ENCODE peak calls at places on chromosomes 12 and 14, in eight cellular contexts. U is left ventricle myocardium inferior, C is adrenal gland, B is uterus, A is HepG2, V is IMR-90, W is A673, M is hepatocyte. T is an unnamed sample. For H3K36me3, the result is how much of the 10 kb centered on the place peaks cover.

GRCh38 chr12:118553856-118554504 is 177.6 kb downstream of the SUDS3 start:
- DNase-seq in U (no peak), C (no peak), B (no peak), A (no peak), V (no peak), W (no peak), M (no peak), T (no peak)

GRCh38 chr12:114425031-114425626 is 19.2 kb upstream of the TBX5 start:
- DNase-seq in U (no peak), C (no peak), B (no peak), A (peak), V (peak), W (no peak), M (no peak), T (no peak)

GRCh38 chr12:104649913-104650312 is 193.2 kb downstream of the CHST11 start:
- DNase-seq in U (no peak), C (no peak), B (no peak), A (no peak), V (no peak), W (no peak), M (no peak), T (no peak)

GRCh38 chr12:116919247-116919671 is 8.5 kb downstream of the FBXW8 start:
- DNase-seq in U (no peak), C (no peak), B (no peak), A (no peak), V (no peak), W (peak), M (peak), T (no peak)

GRCh38 chr12:13780453-13780852 is 200.9 kb downstream of the GRIN2B start:
- DNase-seq in U (no peak), C (no peak), B (no peak), A (no peak), V (no peak), W (no peak), M (no peak), T (no peak)

GRCh38 chr14:72894623-72895378 is 900 bp upstream of the DPF3 start:
- DNase-seq in U (peak), C (peak), B (no peak), A (no peak), V (no peak), W (peak), M (peak), T (peak)

GRCh38 chr14:54767450-54767849 is 135.2 kb downstream of the GCH1 start:
- DNase-seq in U (no peak), C (no peak), B (no peak), A (no peak), V (no peak), W (no peak), M (no peak), T (no peak)

GRCh38 chr12:85237320-85237719 is 42.7 kb upstream of the ALX1 start:
- DNase-seq in U (no peak), C (no peak), B (no peak), A (no peak), V (no peak), W (no peak), M (no peak), T (no peak)

GRCh38 chr14:36870776-36871175 is 209.1 kb downstream of the PAX9 start:
- DNase-seq in U (no peak), C (no peak), B (no peak), A (no peak), V (no peak), W (no peak), M (no peak), T (no peak)

GRCh38 chr14:23646648-23647549 is 10.7 kb downstream of the DHRS2 start:
- DNase-seq in U (no peak), C (no peak), B (no peak), A (peak), V (no peak), W (no peak), M (no peak), T (no peak)

GRCh38 chr14:92309968-92310367 is 13.0 kb upstream of the SLC24A4 start:
- DNase-seq in U (no peak), C (no peak), B (no peak), A (no peak), V (no peak), W (no peak), M (no peak), T (no peak)

GRCh38 chr12:6464531-6464930 is 5.9 kb downstream of the VAMP1 start:
- DNase-seq in U (no peak), C (no peak), B (no peak), A (no peak), V (no peak), W (no peak), M (no peak), T (no peak)
- H3K36me3 ChIP-seq in U (half or more), C (under half), B (under half), A (under half), V (half or more), W (under half), M (under half), T (under half)

GRCh38 chr12:121424632-121424992 is 24.7 kb downstream of the RNF34 start:
- DNase-seq in U (no peak), C (no peak), B (no peak), A (no peak), V (no peak), W (no peak), M (no peak), T (no peak)

GRCh38 chr12:121427556-121428055 is 27.7 kb downstream of the RNF34 start:
- DNase-seq in U (no peak), C (no peak), B (no peak), A (no peak), V (no peak), W (no peak), M (no peak), T (no peak)

GRCh38 chr12:121423682-121424631 is 24.0 kb downstream of the RNF34 start:
- DNase-seq in U (peak), C (no peak), B (no peak), A (no peak), V (peak), W (no peak), M (no peak), T (peak)

GRCh38 chr12:121420109-121420508 is 20.2 kb downstream of the RNF34 start:
- DNase-seq in U (no peak), C (no peak), B (no peak), A (no peak), V (no peak), W (no peak), M (no peak), T (no peak)

DNA sequence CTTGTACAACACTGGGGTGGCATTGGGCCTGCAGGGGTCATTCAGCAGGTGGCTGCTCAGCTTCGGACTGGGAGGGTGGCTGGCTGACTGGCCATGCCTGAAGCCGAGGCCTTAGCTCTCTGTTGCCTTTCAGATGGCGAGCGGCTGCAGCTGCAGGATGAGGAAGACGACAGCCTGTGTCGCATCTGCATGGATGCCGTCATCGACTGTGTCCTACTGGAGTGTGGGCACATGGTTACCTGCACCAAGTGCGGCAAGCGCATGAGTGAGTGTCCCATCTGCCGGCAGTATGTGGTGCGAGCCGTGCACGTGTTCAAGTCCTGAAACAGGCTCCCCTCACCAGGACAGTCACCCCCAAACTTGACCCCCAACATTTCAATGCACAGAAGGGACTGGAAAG is 23.3 kb downstream of the RNF34 start:
- DNase-seq in U (no peak), C (no peak), B (no peak), A (no peak), V (no peak), W (no peak), M (no peak), T (no peak)
- H3K36me3 ChIP-seq in U (half or more), C (under half), B (under half), A (under half), V (under half), W (half or more), M (under half), T (under half)

GRCh38 chr12:123941000-123941399 is 31.6 kb downstream of the CCDC92 start:
- DNase-seq in U (no peak), C (no peak), B (no peak), A (no peak), V (no peak), W (no peak), M (no peak), T (no peak)

GRCh38 chr12:123941485-123942276 is 30.9 kb downstream of the CCDC92 start:
- DNase-seq in U (no peak), C (no peak), B (no peak), A (no peak), V (no peak), W (no peak), M (no peak), T (no peak)

GRCh38 chr12:123942277-123942653 is 30.4 kb downstream of the CCDC92 start:
- DNase-seq in U (no peak), C (no peak), B (no peak), A (no peak), V (peak), W (no peak), M (no peak), T (no peak)

GRCh38 chr12:123944696-123945095 is 27.9 kb downstream of the CCDC92 start:
- DNase-seq in U (no peak), C (no peak), B (no peak), A (no peak), V (no peak), W (no peak), M (no peak), T (no peak)

GRCh38 chr12:123942911-123943648 is 29.6 kb downstream of the CCDC92 start:
- DNase-seq in U (no peak), C (no peak), B (no peak), A (no peak), V (peak), W (no peak), M (no peak), T (no peak)
- H3K36me3 ChIP-seq in U (half or more), C (under half), B (under half), A (under half), V (under half), W (under half), M (under half), T (under half)

DNA sequence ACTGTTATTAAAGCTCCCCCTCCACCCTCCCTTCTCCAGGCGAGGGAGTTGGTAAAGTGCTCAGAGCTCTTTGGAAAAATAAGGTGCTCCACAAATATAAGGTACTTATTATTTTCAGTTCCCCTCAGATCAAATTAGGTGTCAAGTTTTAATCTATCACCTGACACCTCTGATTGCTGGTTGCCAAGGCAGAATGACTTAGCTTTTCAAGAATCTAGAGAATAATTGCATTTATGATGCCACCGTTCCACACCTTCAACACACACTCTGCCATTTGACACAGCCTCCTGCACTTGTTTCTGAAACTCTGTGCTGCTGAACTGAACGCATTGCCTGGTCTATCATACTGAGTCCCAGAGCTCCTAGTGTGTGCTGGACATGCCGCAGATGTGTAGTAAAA is 128.6 kb downstream of the CRACR2A start:
- DNase-seq in U (no peak), C (no peak), B (no peak), A (no peak), V (no peak), W (no peak), M (no peak), T (no peak)
- H3K36me3 ChIP-seq in U (under half), C (under half), B (under half), A (under half), V (under half), W (under half), M (under half), T (under half)

DNA sequence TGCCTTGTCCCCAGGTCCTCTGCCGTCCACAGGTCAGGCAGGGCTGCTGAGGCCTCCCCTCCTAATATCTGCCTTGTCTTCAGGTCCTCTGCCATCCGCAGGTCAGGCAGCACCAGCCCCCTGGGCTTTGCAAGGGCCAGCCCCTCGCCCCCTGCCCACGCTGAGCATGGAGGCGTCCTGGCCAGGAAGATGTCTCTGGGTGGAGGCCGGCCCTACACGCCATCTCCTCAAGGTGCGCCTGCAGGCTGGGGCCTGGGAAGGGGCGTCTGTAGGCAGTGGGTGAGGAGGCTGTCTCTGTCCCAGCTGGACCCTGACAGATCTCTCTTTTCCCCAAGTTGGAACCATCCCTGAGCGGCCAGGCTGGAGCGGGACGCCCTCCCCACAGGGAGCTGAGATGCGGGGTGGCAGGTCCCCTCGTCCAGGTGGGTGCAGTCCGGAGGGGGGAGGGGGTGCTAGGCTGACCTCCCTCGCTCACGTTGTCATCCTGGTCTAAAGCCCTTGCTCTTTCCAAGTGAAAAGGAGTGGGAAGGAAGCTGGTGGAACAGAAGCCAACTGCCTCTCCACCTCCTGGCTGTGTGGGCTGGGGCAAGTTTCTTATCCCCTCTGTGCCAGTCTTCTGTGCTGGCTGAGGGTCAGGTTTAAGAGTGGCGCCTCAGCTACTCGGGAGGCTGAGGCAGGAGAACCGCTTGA is 13.9 kb upstream of the PUS1 start:
- DNase-seq in U (no peak), C (no peak), B (no peak), A (no peak), V (no peak), W (no peak), M (no peak), T (no peak)
- H3K36me3 ChIP-seq in U (half or more), C (under half), B (under half), A (under half), V (half or more), W (half or more), M (under half), T (half or more)

DNA sequence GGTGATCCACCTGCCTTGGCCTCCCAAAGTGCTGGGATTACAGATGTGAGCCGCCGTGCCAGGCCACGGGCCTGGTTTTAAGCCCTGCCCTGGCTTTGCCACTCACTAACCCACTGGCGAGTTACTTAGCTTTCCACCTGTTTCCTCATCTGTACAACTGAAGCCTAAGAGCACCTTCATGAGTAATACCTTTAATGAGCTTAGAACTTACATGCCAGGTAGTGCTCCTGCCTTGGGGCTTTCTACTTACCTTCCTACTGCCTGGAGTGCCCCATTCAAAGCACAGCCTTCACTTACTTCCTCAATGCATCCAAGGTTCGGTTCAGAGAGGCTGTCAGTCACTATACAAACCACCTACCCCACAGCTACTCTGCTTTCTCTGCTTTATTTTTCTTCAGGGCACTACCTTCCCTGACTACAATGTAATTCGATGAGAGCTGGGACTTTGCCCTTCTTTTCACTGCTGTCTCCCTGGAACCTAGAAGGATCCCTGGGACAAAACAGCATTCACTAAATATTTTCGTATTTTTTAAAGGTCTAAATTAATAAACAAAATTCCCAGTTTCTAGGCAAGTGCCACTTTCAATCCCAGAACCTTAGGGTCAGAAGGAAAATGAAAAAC is 13.8 kb downstream of the ZCCHC8 start:
- DNase-seq in U (no peak), C (no peak), B (no peak), A (no peak), V (no peak), W (no peak), M (no peak), T (no peak)
- H3K36me3 ChIP-seq in U (half or more), C (under half), B (under half), A (under half), V (under half), W (half or more), M (under half), T (half or more)

GRCh38 chr12:57697076-57697475 is 3.1 kb downstream of the OS9 start:
- DNase-seq in U (no peak), C (no peak), B (no peak), A (no peak), V (no peak), W (no peak), M (no peak), T (no peak)

GRCh38 chr12:57695770-57696432 is 2.0 kb downstream of the OS9 start:
- DNase-seq in U (no peak), C (no peak), B (no peak), A (no peak), V (no peak), W (no peak), M (no peak), T (no peak)

GRCh38 chr12:57698414-57698813 is 4.5 kb downstream of the OS9 start:
- DNase-seq in U (no peak), C (no peak), B (no peak), A (no peak), V (no peak), W (no peak), M (no peak), T (no peak)

GRCh38 chr12:57694459-57695019 is 607 bp downstream of the OS9 start:
- DNase-seq in U (no peak), C (no peak), B (no peak), A (no peak), V (no peak), W (no peak), M (peak), T (no peak)

DNA sequence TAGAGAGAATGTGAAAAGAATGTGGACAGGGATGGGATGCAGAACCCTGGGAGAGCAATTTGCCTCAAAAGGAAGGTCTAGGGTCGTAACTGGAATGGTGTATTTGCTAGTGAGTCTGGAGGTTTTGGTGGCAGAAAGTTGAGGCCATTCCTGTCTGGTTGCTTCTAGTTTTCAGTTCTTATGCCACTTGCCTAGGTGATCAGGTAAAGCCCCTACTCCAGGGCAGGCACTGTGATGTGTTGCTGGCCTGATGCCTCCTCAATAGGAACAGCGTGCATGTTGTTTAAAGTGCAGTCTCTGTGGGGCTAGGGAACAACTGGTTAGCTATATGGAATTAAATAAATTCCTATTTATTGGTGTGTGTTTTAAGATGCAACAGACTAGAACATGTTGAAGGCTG is 6.4 kb downstream of the OS9 start:
- DNase-seq in U (no peak), C (no peak), B (no peak), A (no peak), V (no peak), W (no peak), M (no peak), T (no peak)
- H3K36me3 ChIP-seq in U (half or more), C (under half), B (under half), A (under half), V (under half), W (under half), M (under half), T (half or more)

GRCh38 chr14:22047105-22047504 is 373.5 kb upstream of the OR4E1 start:
- DNase-seq in U (no peak), C (no peak), B (no peak), A (peak), V (no peak), W (peak), M (peak), T (no peak)

GRCh38 chr14:22044193-22044592 is 370.6 kb upstream of the OR4E1 start:
- DNase-seq in U (no peak), C (no peak), B (no peak), A (no peak), V (no peak), W (no peak), M (no peak), T (no peak)

GRCh38 chr14:22040781-22041125 is 367.1 kb upstream of the OR4E1 start:
- DNase-seq in U (no peak), C (no peak), B (no peak), A (no peak), V (no peak), W (no peak), M (no peak), T (no peak)

GRCh38 chr14:22039938-22040780 is 366.5 kb upstream of the OR4E1 start:
- DNase-seq in U (no peak), C (no peak), B (no peak), A (peak), V (no peak), W (peak), M (peak), T (no peak)

DNA sequence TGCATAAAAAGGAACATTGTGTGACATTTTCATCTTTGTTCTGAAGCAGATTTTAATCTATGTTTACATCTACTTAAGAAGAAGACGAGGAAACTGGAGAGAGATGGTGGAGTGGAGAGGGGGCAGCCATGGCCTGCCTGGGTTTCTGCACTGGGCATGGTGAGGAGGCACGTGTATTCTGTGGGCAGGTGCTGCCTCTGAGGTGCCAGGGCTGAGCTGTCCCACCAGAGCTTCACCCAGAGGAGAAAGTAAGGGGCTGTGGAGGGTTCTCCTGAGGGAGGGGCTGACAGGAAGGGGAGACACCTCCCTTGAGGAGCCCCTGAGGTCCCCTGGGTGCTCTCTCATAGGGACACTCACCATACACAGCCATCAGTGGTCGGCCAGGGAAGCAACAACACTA is 372.4 kb upstream of the OR4E1 start:
- DNase-seq in U (no peak), C (no peak), B (no peak), A (no peak), V (no peak), W (no peak), M (no peak), T (no peak)
- H3K36me3 ChIP-seq in U (under half), C (under half), B (under half), A (under half), V (under half), W (under half), M (under half), T (under half)